ENCODE peak calls at places on chromosome 12, in eight cellular contexts. G is GM23338; H is COR-L47; N is PC-3; W is ecto neural progenitor cell; U is activated CD4-positive, alpha-beta T cell treated with anti-CD3 and anti-CD28 coated beads, Interleukin-2, amount 50 U/mL, for 4 hours; A is occipital lobe; D is fibroblast of lung. Q is an unnamed sample.

GRCh38 chr12:120692524-120693033 is 5.6 kb downstream of the MLEC start:
- DNase-seq in G (no peak), H (no peak), N (no peak), W (no peak), U (no peak), A (no peak), D (peak), Q (no peak)

GRCh38 chr12:1357171-1357570 is 237.2 kb downstream of the FBXL14 start:
- DNase-seq in G (no peak), H (no peak), N (no peak), W (no peak), U (no peak), A (no peak), D (peak), Q (peak)

GRCh38 chr12:47221256-47222023 is 141.7 kb upstream of the AMIGO2 start:
- DNase-seq in G (no peak), H (no peak), N (peak), W (no peak), U (no peak), A (no peak), D (peak), Q (no peak)

GRCh38 chr12:55822228-55822627 is 4.4 kb downstream of the ORMDL2 start:
- DNase-seq in G (peak), H (no peak), N (peak), W (peak), U (no peak), A (no peak), D (no peak), Q (no peak)

GRCh38 chr12:11630046-11630706 is 19.3 kb upstream of the ETV6 start:
- DNase-seq in G (no peak), H (peak), N (no peak), W (no peak), U (no peak), A (no peak), D (peak), Q (peak)

GRCh38 chr12:79441534-79441933 is 249.2 kb downstream of the PAWR start:
- DNase-seq in G (peak), H (no peak), N (peak), W (no peak), U (no peak), A (no peak), D (peak), Q (no peak)

GRCh38 chr12:47837190-47838171 is 17.8 kb upstream of the HDAC7 start:
- DNase-seq in G (peak), H (peak), N (peak), W (peak), U (peak), A (peak), D (peak), Q (peak)

GRCh38 chr12:53805067-53805466 is 53.3 kb upstream of the CISTR start:
- DNase-seq in G (no peak), H (no peak), N (peak), W (no peak), U (no peak), A (no peak), D (no peak), Q (no peak)

GRCh38 chr12:25557830-25558436 is 4.8 kb upstream of the LMNTD1 start:
- DNase-seq in G (peak), H (no peak), N (peak), W (no peak), U (no peak), A (no peak), D (peak), Q (peak)

GRCh38 chr12:2168808-2169207 is 116.0 kb downstream of the CACNA1C start:
- DNase-seq in G (no peak), H (no peak), N (peak), W (no peak), U (no peak), A (no peak), D (peak), Q (no peak)

GRCh38 chr12:47905313-47905730 is 528 bp upstream of the VDR start:
- DNase-seq in G (peak), H (no peak), N (peak), W (no peak), U (no peak), A (no peak), D (peak), Q (peak)

GRCh38 chr12:9260931-9261330 is 52.7 kb upstream of the PZP start:
- DNase-seq in G (no peak), H (no peak), N (no peak), W (no peak), U (no peak), A (no peak), D (no peak), Q (no peak)

Q was measured in astrocyte of the hippocampus.